ENCODE peak calls at places on chromosome 15, in seven cellular contexts. G is lower lobe of right lung, T is nephron progenitor cell, E is sigmoid colon, Y is adrenal gland, X is cardiac fibroblast, C is endothelial cell. V is an unnamed sample.
A peak's percentile ranks its signal among the peaks of the same experiment; 100 is the strongest.

GRCh38 chr15:38076806-38077205 is 142.4 kb downstream of the TMCO5A start:
- DNase-seq in G (no peak), T (peak; percentile 18), E (no peak), Y (no peak), X (no peak), C (no peak), V (peak; percentile 27)

GRCh38 chr15:72009207-72009606 is 108.7 kb downstream of the MYO9A start:
- DNase-seq in G (no peak), T (peak; percentile 46), E (no peak), Y (no peak), X (no peak), C (no peak), V (no peak)

GRCh38 chr15:42279234-42279723 is 6.0 kb upstream of the TMEM87A start:
- DNase-seq in G (no peak), T (no peak), E (no peak), Y (no peak), X (no peak), C (no peak), V (no peak)

GRCh38 chr15:39608741-39609140 is 27.9 kb downstream of the THBS1 start:
- DNase-seq in G (no peak), T (no peak), E (no peak), Y (no peak), X (no peak), C (no peak), V (no peak)

GRCh38 chr15:64349375-64349774 is 6.6 kb downstream of the CSNK1G1 start:
- DNase-seq in G (no peak), T (no peak), E (no peak), Y (no peak), X (no peak), C (no peak), V (no peak)

GRCh38 chr15:42092666-42093445 is 1.5 kb downstream of the PLA2G4D start:
- DNase-seq in G (no peak), T (no peak), E (no peak), Y (no peak), X (no peak), C (no peak), V (no peak)

GRCh38 chr15:77144028-77144427 is 73.1 kb upstream of the TSPAN3 start:
- DNase-seq in G (no peak), T (no peak), E (no peak), Y (peak; percentile 39), X (peak; percentile 72), C (no peak), V (no peak)

GRCh38 chr15:64877435-64877834 is 34.3 kb upstream of the ANKDD1A start:
- DNase-seq in G (peak; percentile 81), T (no peak), E (peak; percentile 86), Y (peak; percentile 92), X (peak; percentile 54), C (no peak), V (no peak)

GRCh38 chr15:96367436-96368200 is 37.1 kb downstream of the NR2F2 start:
- DNase-seq in G (no peak), T (no peak), E (no peak), Y (no peak), X (no peak), C (no peak), V (no peak)

GRCh38 chr15:25803036-25803435 is 60.1 kb downstream of the ATP10A start:
- DNase-seq in G (no peak), T (no peak), E (no peak), Y (no peak), X (no peak), C (no peak), V (no peak)

GRCh38 chr15:22844421-22845288 is 6.2 kb downstream of the NIPA2 start:
- DNase-seq in G (no peak), T (peak; percentile 27), E (no peak), Y (no peak), X (no peak), C (no peak), V (no peak)

GRCh38 chr15:55282284-55282833 is 7.3 kb downstream of the RAB27A start:
- DNase-seq in G (no peak), T (no peak), E (no peak), Y (peak; percentile 75), X (peak; percentile 82), C (no peak), V (no peak)

GRCh38 chr15:68711406-68711805 is 109.3 kb downstream of the ANP32A start:
- DNase-seq in G (no peak), T (no peak), E (no peak), Y (no peak), X (no peak), C (no peak), V (no peak)
- TF ChIP-seq CTCF in G (no peak), T (no peak), E (no peak), Y (no peak), X (no peak), C (no peak), V (no peak)

DNA sequence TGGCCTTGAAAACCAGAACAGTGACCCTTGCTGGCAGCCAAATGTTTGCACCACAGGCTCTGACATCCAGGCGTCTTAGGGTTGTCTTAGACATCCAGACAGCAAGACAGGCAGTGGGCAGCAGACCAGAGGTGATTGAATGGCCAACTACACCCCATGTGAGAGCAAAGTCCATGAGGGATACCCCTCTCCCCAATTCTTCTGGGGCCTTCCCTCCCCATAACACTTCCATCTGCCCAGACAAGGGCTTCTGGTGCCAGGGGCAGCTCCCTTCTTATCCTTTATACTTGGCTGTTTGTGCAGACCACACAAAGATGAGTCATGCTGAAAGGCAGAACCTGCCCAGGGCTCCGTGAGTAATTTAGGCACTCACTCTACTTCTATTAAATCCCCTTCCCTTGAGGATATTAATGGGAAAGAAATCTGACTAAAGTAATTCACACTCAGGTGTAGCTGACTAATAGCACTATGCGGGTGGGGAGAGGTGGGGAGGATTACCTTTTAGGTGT is 257.9 kb downstream of the UACA start:
- DNase-seq in G (no peak), T (no peak), E (no peak), Y (no peak), X (peak; percentile 79), C (no peak), V (no peak)
- TF ChIP-seq CTCF in G (no peak), T (no peak), E (no peak), Y (no peak), X (no peak), C (no peak), V (no peak)

DNA sequence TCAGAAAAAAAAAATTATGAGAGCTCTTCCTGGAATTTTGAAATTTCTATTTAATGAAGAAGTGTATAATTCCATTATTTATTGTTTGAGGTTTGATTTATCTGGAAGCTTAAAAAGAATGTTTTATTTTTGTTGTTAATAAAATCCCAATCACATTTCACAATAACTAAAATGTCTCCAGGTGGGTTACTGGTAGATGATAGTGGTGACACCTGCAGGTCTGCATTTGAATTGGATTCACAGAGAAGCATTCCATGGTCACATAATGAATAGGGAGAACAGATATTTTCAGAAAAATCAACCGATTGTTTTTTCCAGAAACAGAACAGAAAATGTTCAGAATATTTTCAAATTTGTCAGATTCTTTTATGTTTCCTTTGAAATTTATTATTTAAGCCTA is 48.3 kb downstream of the ASB7 start:
- DNase-seq in G (no peak), T (no peak), E (no peak), Y (no peak), X (no peak), C (no peak), V (no peak)
- TF ChIP-seq CTCF in G (no peak), T (no peak), E (no peak), Y (no peak), X (no peak), C (no peak), V (peak; percentile 38)

GRCh38 chr15:51038258-51039042 is 56.3 kb downstream of the TNFAIP8L3 start:
- DNase-seq in G (no peak), T (no peak), E (no peak), Y (no peak), X (no peak), C (no peak), V (no peak)
- TF ChIP-seq CTCF in G (no peak), T (no peak), E (no peak), Y (no peak), X (no peak), C (no peak), V (no peak)

DNA sequence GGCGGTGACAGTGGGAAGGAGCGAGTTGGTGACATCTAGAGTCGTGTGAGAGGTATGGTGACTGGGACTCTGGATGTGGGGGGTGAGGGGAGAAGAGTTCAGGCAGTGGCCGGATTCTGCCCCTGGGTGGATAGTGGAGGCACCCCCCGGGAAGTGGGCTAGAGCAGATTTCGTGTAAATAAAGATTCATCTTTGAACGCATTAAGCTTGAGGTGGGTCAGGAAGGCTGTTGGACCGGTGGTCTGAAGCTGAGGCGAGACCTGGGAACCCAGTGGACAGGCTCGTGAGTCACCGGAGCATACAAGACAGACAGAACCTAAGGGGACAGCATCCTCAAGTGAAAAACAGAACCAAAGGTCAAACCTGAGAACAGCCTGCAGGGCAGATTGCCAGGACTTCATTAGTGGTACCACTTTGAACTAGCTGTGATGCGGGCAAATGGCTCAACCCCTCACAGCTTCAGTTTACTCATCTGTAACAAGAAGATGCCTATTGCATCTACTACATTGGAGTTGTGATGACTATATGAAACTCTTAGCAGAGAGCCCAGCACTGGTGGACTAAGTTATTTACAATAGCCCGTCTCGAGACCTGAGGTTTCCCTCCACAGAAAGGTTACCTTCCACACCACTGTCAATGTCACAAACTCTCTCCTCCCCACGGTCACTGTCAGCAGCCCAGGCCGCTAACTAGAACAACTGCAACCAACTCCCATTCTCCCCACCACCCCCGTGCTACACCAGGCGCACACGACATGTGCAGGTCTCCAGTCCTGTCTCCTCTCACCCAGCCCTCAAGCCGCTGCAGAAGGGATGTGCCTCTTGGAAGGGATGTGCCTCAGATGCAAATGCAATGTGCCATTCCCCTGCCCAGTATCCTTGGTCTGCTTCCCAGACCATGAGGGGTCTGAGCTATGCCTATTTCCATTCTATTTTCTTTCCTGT is 901 bp upstream of the CLN6 start:
- DNase-seq in G (no peak), T (no peak), E (no peak), Y (no peak), X (peak; percentile 16), C (no peak), V (no peak)
- TF ChIP-seq CTCF in G (no peak), T (no peak), E (no peak), Y (no peak), X (no peak), C (no peak), V (no peak)

DNA sequence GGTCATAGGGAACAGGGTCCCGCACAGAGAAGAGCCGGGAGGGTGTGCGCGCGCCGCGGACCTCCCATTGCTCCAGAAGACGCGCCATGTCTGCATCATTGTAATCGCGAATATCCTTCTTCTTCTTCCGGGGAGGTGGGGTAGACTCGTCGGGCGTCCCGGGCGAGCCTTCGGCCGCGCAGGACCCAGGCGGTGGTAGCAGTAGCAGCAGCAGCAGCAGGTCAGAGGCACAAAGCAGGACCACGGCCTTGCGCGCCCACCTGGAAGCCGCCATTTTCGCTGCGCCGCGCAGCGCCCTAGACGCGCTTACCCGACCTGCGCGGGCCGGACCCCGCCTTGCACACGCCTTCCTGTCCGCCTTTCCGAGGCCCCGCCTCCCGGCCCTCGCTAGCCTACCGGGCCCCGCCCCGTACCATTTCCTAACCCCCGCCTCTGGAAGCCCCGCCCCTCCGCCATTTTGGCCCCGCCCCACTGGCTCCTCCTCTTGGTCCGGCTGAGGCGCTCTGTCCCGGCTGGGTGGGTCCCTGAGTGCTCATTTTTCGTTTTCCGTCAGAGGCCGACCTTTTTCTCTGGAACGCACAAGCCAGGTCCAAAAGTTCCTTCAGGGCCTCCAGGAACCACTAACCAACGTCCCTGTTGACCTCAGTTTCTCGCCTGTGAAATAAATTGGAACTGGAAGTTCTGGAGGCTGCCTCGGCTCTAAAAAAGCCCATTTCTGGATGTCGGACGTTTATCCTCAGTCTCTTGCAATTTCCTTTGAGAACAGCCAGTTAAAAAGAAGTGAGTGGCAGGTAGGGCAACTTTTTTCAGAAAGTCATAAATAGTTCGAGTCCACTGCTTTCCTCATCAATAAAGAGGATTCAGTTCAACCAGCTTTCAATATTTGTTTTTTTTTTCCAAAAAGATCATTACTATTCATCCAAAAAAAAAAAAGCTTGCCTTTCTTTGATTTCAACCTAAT is at the start of gene MESD:
- DNase-seq in G (peak; percentile 99), T (peak; percentile 99), E (peak; percentile 99), Y (peak; percentile 98), X (peak; percentile 97), C (peak; percentile 99), V (peak; percentile 98)
- TF ChIP-seq CTCF in G (no peak), T (no peak), E (no peak), Y (no peak), X (no peak), C (no peak), V (no peak)